ENCODE peak calls at places on chromosomes 12 and 14, in five cellular contexts. One of them, this sample, is unnamed.

GRCh38 chr12:131897875-131898274 is 3.5 kb downstream of the ULK1 start:
- DNase-seq in dorsolateral prefrontal cortex: no peak
- DNase-seq in fibroblast of lung: no peak
- DNase-seq in neural progenitor cell: no peak
- DNase-seq in transverse colon: no peak
- DNase-seq in this sample: no peak

GRCh38 chr12:19946549-19946948 is 421.8 kb upstream of the PDE3A start:
- DNase-seq in transverse colon: no peak
- DNase-seq in dorsolateral prefrontal cortex: no peak
- DNase-seq in neural progenitor cell: no peak
- DNase-seq in fibroblast of lung: peak
- DNase-seq in this sample: no peak

GRCh38 chr12:106445981-106446380 is 88.4 kb downstream of the POLR3B start:
- DNase-seq in fibroblast of lung: no peak
- DNase-seq in neural progenitor cell: peak
- DNase-seq in dorsolateral prefrontal cortex: no peak
- DNase-seq in transverse colon: no peak
- DNase-seq in this sample: no peak

GRCh38 chr14:99930420-99931274 is 134.6 kb upstream of the EVL start:
- DNase-seq in dorsolateral prefrontal cortex: no peak
- DNase-seq in neural progenitor cell: no peak
- DNase-seq in transverse colon: no peak
- DNase-seq in fibroblast of lung: peak
- DNase-seq in this sample: no peak

GRCh38 chr12:106309671-106310313 is 7.3 kb downstream of the TCP11L2 start:
- DNase-seq in dorsolateral prefrontal cortex: no peak
- DNase-seq in fibroblast of lung: peak
- DNase-seq in transverse colon: no peak
- DNase-seq in neural progenitor cell: no peak
- DNase-seq in this sample: no peak

GRCh38 chr14:36346052-36346451 is 25.6 kb upstream of the MBIP start:
- DNase-seq in transverse colon: no peak
- DNase-seq in dorsolateral prefrontal cortex: no peak
- DNase-seq in fibroblast of lung: no peak
- DNase-seq in neural progenitor cell: no peak
- DNase-seq in this sample: no peak

GRCh38 chr14:23160924-23161522 is 22.4 kb downstream of the SLC7A8 start:
- DNase-seq in fibroblast of lung: peak
- DNase-seq in dorsolateral prefrontal cortex: peak
- DNase-seq in neural progenitor cell: peak
- DNase-seq in transverse colon: peak
- DNase-seq in this sample: peak

GRCh38 chr14:72292689-72293024 is 360.4 kb downstream of the RGS6 start:
- DNase-seq in dorsolateral prefrontal cortex: no peak
- DNase-seq in fibroblast of lung: no peak
- DNase-seq in transverse colon: no peak
- DNase-seq in neural progenitor cell: no peak
- DNase-seq in this sample: no peak

GRCh38 chr14:99195602-99196309 is 76.2 kb downstream of the BCL11B start:
- DNase-seq in neural progenitor cell: no peak
- DNase-seq in fibroblast of lung: peak
- DNase-seq in transverse colon: no peak
- DNase-seq in dorsolateral prefrontal cortex: no peak
- DNase-seq in this sample: no peak

GRCh38 chr14:20469242-20469889 is at the start of gene PNP:
- DNase-seq in dorsolateral prefrontal cortex: peak
- DNase-seq in fibroblast of lung: peak
- DNase-seq in neural progenitor cell: peak
- DNase-seq in transverse colon: peak
- DNase-seq in this sample: peak

GRCh38 chr12:109462868-109463692 is 14.0 kb downstream of the KCTD10 start:
- DNase-seq in dorsolateral prefrontal cortex: no peak
- DNase-seq in neural progenitor cell: peak
- DNase-seq in transverse colon: peak
- DNase-seq in fibroblast of lung: peak
- DNase-seq in this sample: no peak

GRCh38 chr12:61916856-61917255 is 343.3 kb upstream of the USP15 start:
- DNase-seq in transverse colon: no peak
- DNase-seq in dorsolateral prefrontal cortex: no peak
- DNase-seq in fibroblast of lung: no peak
- DNase-seq in neural progenitor cell: no peak
- DNase-seq in this sample: no peak

GRCh38 chr12:64582111-64582510 is 28.2 kb upstream of the RASSF3 start:
- DNase-seq in fibroblast of lung: no peak
- DNase-seq in dorsolateral prefrontal cortex: no peak
- DNase-seq in neural progenitor cell: no peak
- DNase-seq in transverse colon: no peak
- DNase-seq in this sample: no peak

GRCh38 chr12:7068240-7068993 is 7.9 kb downstream of the C1S start:
- DNase-seq in transverse colon: no peak
- DNase-seq in dorsolateral prefrontal cortex: no peak
- DNase-seq in fibroblast of lung: peak
- DNase-seq in neural progenitor cell: no peak
- DNase-seq in this sample: no peak

GRCh38 chr12:125772403-125772802 is 707.2 kb downstream of the AACS start:
- DNase-seq in fibroblast of lung: no peak
- DNase-seq in neural progenitor cell: no peak
- DNase-seq in dorsolateral prefrontal cortex: no peak
- DNase-seq in transverse colon: no peak
- DNase-seq in this sample: no peak

GRCh38 chr14:64812412-64812811 is 67.3 kb downstream of the SPTB start:
- DNase-seq in fibroblast of lung: no peak
- DNase-seq in dorsolateral prefrontal cortex: no peak
- DNase-seq in transverse colon: peak
- DNase-seq in neural progenitor cell: peak
- DNase-seq in this sample: no peak

GRCh38 chr14:93970589-93970966 is 5.8 kb downstream of the ASB2 start:
- DNase-seq in fibroblast of lung: no peak
- DNase-seq in dorsolateral prefrontal cortex: no peak
- DNase-seq in neural progenitor cell: peak
- DNase-seq in transverse colon: peak
- DNase-seq in this sample: no peak

GRCh38 chr12:132153501-132154340 is 9.5 kb downstream of the NOC4L start:
- DNase-seq in dorsolateral prefrontal cortex: peak
- DNase-seq in transverse colon: peak
- DNase-seq in fibroblast of lung: peak
- DNase-seq in neural progenitor cell: peak
- DNase-seq in this sample: no peak

GRCh38 chr12:12216349-12217017 is 50.4 kb downstream of the LRP6 start:
- DNase-seq in dorsolateral prefrontal cortex: no peak
- DNase-seq in fibroblast of lung: peak
- DNase-seq in neural progenitor cell: no peak
- DNase-seq in transverse colon: no peak
- DNase-seq in this sample: no peak

GRCh38 chr12:132248439-132249157 is 80.8 kb downstream of the GALNT9 start:
- DNase-seq in neural progenitor cell: peak
- DNase-seq in fibroblast of lung: peak
- DNase-seq in transverse colon: no peak
- DNase-seq in dorsolateral prefrontal cortex: peak
- DNase-seq in this sample: no peak

GRCh38 chr14:64338616-64339316 is 44.6 kb upstream of the ESR2 start:
- DNase-seq in neural progenitor cell: peak
- DNase-seq in fibroblast of lung: peak
- DNase-seq in transverse colon: peak
- DNase-seq in dorsolateral prefrontal cortex: peak
- DNase-seq in this sample: peak

GRCh38 chr14:105702275-105702817 is 176.0 kb downstream of the TMEM121 start:
- DNase-seq in fibroblast of lung: no peak
- DNase-seq in transverse colon: no peak
- DNase-seq in neural progenitor cell: no peak
- DNase-seq in dorsolateral prefrontal cortex: no peak
- DNase-seq in this sample: no peak

GRCh38 chr12:119177056-119177325 is 1.7 kb upstream of the HSPB8 start:
- DNase-seq in transverse colon: no peak
- DNase-seq in dorsolateral prefrontal cortex: no peak
- DNase-seq in neural progenitor cell: no peak
- DNase-seq in fibroblast of lung: no peak
- DNase-seq in this sample: no peak

GRCh38 chr12:119178544-119179334 is at the start of gene HSPB8:
- DNase-seq in fibroblast of lung: peak
- DNase-seq in dorsolateral prefrontal cortex: peak
- DNase-seq in transverse colon: peak
- DNase-seq in neural progenitor cell: peak
- DNase-seq in this sample: peak

GRCh38 chr12:119177724-119178380 is 879 bp upstream of the HSPB8 start:
- DNase-seq in dorsolateral prefrontal cortex: no peak
- DNase-seq in neural progenitor cell: no peak
- DNase-seq in fibroblast of lung: no peak
- DNase-seq in transverse colon: no peak
- DNase-seq in this sample: no peak

GRCh38 chr12:119175115-119175514 is 3.6 kb upstream of the HSPB8 start:
- DNase-seq in fibroblast of lung: no peak
- DNase-seq in neural progenitor cell: no peak
- DNase-seq in dorsolateral prefrontal cortex: no peak
- DNase-seq in transverse colon: no peak
- DNase-seq in this sample: no peak

DNA sequence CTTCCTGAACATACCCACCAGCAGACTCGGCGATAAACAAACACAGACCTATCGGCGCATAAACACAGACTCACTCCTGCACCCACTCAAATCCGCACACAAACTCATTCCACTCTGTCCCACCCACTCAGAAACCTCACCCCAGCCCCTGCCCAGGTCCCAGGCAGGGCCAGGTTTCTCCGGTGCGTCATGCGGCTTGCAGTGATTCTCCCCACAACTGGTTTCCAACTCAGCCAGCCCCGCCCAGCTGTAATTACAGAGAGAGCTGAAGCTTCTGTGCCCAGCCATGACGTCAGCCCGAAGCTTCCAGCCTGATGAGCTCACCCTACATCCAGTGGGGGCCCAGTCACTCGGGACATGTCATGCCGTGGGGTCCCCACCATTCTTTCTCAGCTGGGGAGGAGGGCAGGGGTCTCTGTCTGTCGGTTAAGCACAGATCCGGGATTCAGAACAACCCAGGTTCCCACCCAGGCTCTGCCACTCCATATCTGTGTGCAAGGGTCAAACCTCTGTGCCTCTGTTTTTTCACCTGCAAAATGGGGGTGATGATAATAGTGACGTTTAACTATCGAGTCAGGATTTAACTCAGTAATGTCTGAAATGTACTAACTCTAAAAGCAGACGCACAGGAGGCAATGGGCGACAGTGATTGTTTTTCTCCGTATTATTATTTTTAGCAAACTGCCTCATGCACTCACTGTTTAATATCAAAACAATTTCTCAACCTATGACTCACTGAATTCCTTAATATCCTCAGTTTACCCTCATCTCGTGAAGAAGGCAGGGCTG is 2.3 kb upstream of the HSPB8 start:
- DNase-seq in neural progenitor cell: peak
- DNase-seq in fibroblast of lung: peak
- DNase-seq in dorsolateral prefrontal cortex: peak
- DNase-seq in transverse colon: peak
- DNase-seq in this sample: no peak
- H3K27ac ChIP-seq in neural progenitor cell: no peak
- H3K27ac ChIP-seq in fibroblast of lung: peak
- H3K27ac ChIP-seq in dorsolateral prefrontal cortex: peak
- H3K27ac ChIP-seq in transverse colon: peak
- H3K27ac ChIP-seq in this sample: peak

GRCh38 chr12:51240971-51241370 is 2.3 kb downstream of the DAZAP2 start:
- DNase-seq in dorsolateral prefrontal cortex: no peak
- DNase-seq in fibroblast of lung: peak
- DNase-seq in neural progenitor cell: no peak
- DNase-seq in transverse colon: no peak
- DNase-seq in this sample: no peak
- H3K27ac ChIP-seq in dorsolateral prefrontal cortex: no peak
- H3K27ac ChIP-seq in fibroblast of lung: peak
- H3K27ac ChIP-seq in neural progenitor cell: no peak
- H3K27ac ChIP-seq in transverse colon: no peak
- H3K27ac ChIP-seq in this sample: no peak

DNA sequence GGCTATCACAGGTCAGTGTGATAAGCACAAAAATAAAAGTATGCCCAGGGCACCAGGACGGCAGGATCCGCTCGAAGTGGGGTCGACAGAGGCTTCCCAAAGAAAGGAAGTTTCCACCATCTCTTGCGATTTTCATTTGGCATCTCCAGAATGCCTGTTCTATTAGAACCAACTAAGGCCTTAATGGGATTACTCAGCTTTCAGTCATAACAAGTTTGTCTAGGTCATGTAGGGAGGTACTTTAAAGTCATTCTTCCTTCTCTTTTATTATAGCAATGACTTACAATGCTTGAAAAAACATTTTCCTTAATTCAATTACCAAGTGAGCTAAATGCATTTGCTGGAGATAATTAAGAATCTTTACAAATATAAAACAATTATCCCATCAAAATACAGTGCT is 83.6 kb upstream of the DIO3 start:
- DNase-seq in dorsolateral prefrontal cortex: no peak
- DNase-seq in transverse colon: no peak
- DNase-seq in neural progenitor cell: no peak
- DNase-seq in fibroblast of lung: peak
- DNase-seq in this sample: no peak
- H3K27ac ChIP-seq in dorsolateral prefrontal cortex: no peak
- H3K27ac ChIP-seq in transverse colon: no peak
- H3K27ac ChIP-seq in neural progenitor cell: no peak
- H3K27ac ChIP-seq in fibroblast of lung: no peak
- H3K27ac ChIP-seq in this sample: no peak

GRCh38 chr12:54364413-54364812 is at the start of gene GPR84:
- DNase-seq in transverse colon: no peak
- DNase-seq in fibroblast of lung: no peak
- DNase-seq in dorsolateral prefrontal cortex: no peak
- DNase-seq in neural progenitor cell: no peak
- DNase-seq in this sample: no peak
- H3K27ac ChIP-seq in transverse colon: no peak
- H3K27ac ChIP-seq in fibroblast of lung: no peak
- H3K27ac ChIP-seq in dorsolateral prefrontal cortex: no peak
- H3K27ac ChIP-seq in neural progenitor cell: no peak
- H3K27ac ChIP-seq in this sample: no peak